ENCODE peak calls at places on chromosomes 2 and 18, in eight cellular contexts. D is left ventricle myocardium inferior, R is spleen, S is GM12865, U is fibroblast of the aortic adventitia, J is heart left ventricle, T is osteoblast, Q is neuronal stem cell. H is an unnamed sample.

GRCh38 chr18:3452750-3453539 is 3.0 kb downstream of the TGIF1 start:
- DNase-seq in D (no peak), R (no peak), S (no peak), U (peak; percentile 48), J (no peak), T (no peak), Q (no peak), H (peak; percentile 52)

GRCh38 chr2:202604699-202605098 is 30.1 kb upstream of the FAM117B start:
- DNase-seq in D (no peak), R (no peak), S (peak; percentile 36), U (no peak), J (no peak), T (no peak), Q (no peak), H (no peak)

GRCh38 chr2:11203480-11203879 is 48.2 kb downstream of the SLC66A3 start:
- DNase-seq in D (no peak), R (no peak), S (peak; percentile 8), U (peak; percentile 16), J (no peak), T (peak; percentile 84), Q (no peak), H (peak; percentile 78)

GRCh38 chr2:233711312-233712008 is 1.2 kb upstream of the UGT1A5 start:
- DNase-seq in D (peak; percentile 56), R (peak; percentile 89), S (peak; percentile 68), U (peak; percentile 87), J (peak; percentile 61), T (peak; percentile 92), Q (peak; percentile 69), H (peak; percentile 80)

GRCh38 chr18:2103299-2103698 is 468.0 kb downstream of the METTL4 start:
- DNase-seq in D (no peak), R (no peak), S (no peak), U (no peak), J (no peak), T (no peak), Q (no peak), H (no peak)

GRCh38 chr2:197229509-197230458 is 80.8 kb downstream of the ANKRD44 start:
- DNase-seq in D (no peak), R (no peak), S (no peak), U (peak; percentile 44), J (no peak), T (no peak), Q (no peak), H (peak; percentile 31)

GRCh38 chr2:40725950-40726349 is 274.1 kb upstream of the SLC8A1 start:
- DNase-seq in D (no peak), R (no peak), S (no peak), U (no peak), J (no peak), T (no peak), Q (no peak), H (no peak)

GRCh38 chr2:3309496-3310355 is 67.9 kb downstream of the EIPR1 start:
- DNase-seq in D (no peak), R (peak; percentile 62), S (no peak), U (no peak), J (no peak), T (peak; percentile 29), Q (no peak), H (no peak)

GRCh38 chr2:50433635-50434034 is 598.3 kb downstream of the NRXN1 start:
- DNase-seq in D (no peak), R (no peak), S (peak; percentile 5), U (no peak), J (no peak), T (no peak), Q (no peak), H (no peak)

GRCh38 chr2:27431395-27431794 is 3.0 kb downstream of the NRBP1 start:
- DNase-seq in D (no peak), R (no peak), S (no peak), U (peak; percentile 26), J (no peak), T (peak; percentile 82), Q (no peak), H (peak; percentile 16)

GRCh38 chr2:67255933-67256615 is 141.1 kb upstream of the ETAA1 start:
- DNase-seq in D (no peak), R (no peak), S (no peak), U (peak; percentile 34), J (no peak), T (no peak), Q (no peak), H (peak; percentile 49)

GRCh38 chr2:189254268-189254883 is 74.8 kb upstream of the COL5A2 start:
- DNase-seq in D (peak; percentile 18), R (no peak), S (no peak), U (peak; percentile 86), J (peak; percentile 10), T (peak; percentile 81), Q (no peak), H (peak; percentile 81)

GRCh38 chr18:48078448-48078847 is 148.0 kb upstream of the SMAD2 start:
- DNase-seq in D (no peak), R (no peak), S (no peak), U (no peak), J (no peak), T (no peak), Q (no peak), H (no peak)

GRCh38 chr2:138356178-138356577 is 145.4 kb upstream of the SPOPL start:
- DNase-seq in D (no peak), R (no peak), S (no peak), U (peak; percentile 82), J (no peak), T (no peak), Q (no peak), H (peak; percentile 74)

GRCh38 chr2:135701442-135701841 is 40.2 kb upstream of the UBXN4 start:
- DNase-seq in D (no peak), R (no peak), S (no peak), U (peak; percentile 49), J (no peak), T (peak; percentile 85), Q (no peak), H (peak; percentile 66)

GRCh38 chr2:149225446-149225845 is 104.9 kb upstream of the LYPD6 start:
- DNase-seq in D (no peak), R (no peak), S (no peak), U (no peak), J (no peak), T (no peak), Q (no peak), H (no peak)

GRCh38 chr2:223264541-223265171 is 212.7 kb downstream of the KCNE4 start:
- DNase-seq in D (no peak), R (no peak), S (peak; percentile 7), U (no peak), J (no peak), T (no peak), Q (no peak), H (no peak)

GRCh38 chr2:238663586-238663985 is 184.3 kb upstream of the TWIST2 start:
- DNase-seq in D (no peak), R (no peak), S (no peak), U (no peak), J (no peak), T (no peak), Q (no peak), H (no peak)

GRCh38 chr2:73931531-73932500 is 5.1 kb downstream of the DGUOK start:
- DNase-seq in D (no peak), R (no peak), S (no peak), U (no peak), J (no peak), T (no peak), Q (no peak), H (peak; percentile 70)

GRCh38 chr2:73927344-73927743 is 664 bp downstream of the DGUOK start:
- DNase-seq in D (no peak), R (no peak), S (no peak), U (peak; percentile 15), J (no peak), T (no peak), Q (no peak), H (peak; percentile 7)

GRCh38 chr2:73926493-73927327 is at the start of gene DGUOK:
- DNase-seq in D (peak; percentile 97), R (peak; percentile 99), S (peak; percentile 99), U (peak; percentile 100), J (peak; percentile 99), T (peak; percentile 95), Q (peak; percentile 95), H (peak; percentile 100)

GRCh38 chr2:73930386-73930785 is 3.7 kb downstream of the DGUOK start:
- DNase-seq in D (no peak), R (no peak), S (no peak), U (no peak), J (no peak), T (no peak), Q (no peak), H (peak; percentile 22)

DNA sequence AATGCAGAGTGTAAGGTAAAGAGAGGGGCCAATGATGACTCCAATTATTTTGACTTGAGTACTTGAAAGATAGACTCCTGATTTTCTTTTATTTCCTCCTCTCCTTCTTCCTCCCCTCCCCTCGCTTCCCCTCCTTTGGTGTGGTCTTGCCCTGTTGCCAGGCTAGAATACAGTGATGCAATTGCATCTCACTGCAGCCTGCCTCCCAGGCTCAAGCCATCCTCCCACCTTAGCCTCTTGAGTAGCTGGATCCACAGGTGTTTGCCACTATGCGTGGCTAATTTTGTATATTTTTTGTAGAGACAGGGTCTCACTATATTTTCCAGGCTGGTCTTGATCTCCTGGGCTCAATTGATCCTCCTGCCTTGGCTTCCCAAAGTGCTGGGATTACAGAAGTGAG is 2.3 kb downstream of the DGUOK start:
- DNase-seq in D (no peak), R (no peak), S (no peak), U (no peak), J (no peak), T (no peak), Q (no peak), H (no peak)
- H3K4me3 ChIP-seq in D (no peak overlapping the region), R (no peak overlapping the region), S (peak overlapping the region; percentile 9), U (no peak overlapping the region), J (no peak overlapping the region), T (no peak overlapping the region), Q (no peak overlapping the region), H (no peak overlapping the region)

GRCh38 chr2:100015849-100016248 is 126.5 kb downstream of the AFF3 start:
- DNase-seq in D (no peak), R (no peak), S (no peak), U (no peak), J (no peak), T (no peak), Q (no peak), H (no peak)
- H3K4me3 ChIP-seq in D (no peak overlapping the region), R (no peak overlapping the region), S (no peak overlapping the region), U (no peak overlapping the region), J (no peak overlapping the region), T (no peak overlapping the region), Q (peak overlapping the region; percentile 63), H (no peak overlapping the region)

DNA sequence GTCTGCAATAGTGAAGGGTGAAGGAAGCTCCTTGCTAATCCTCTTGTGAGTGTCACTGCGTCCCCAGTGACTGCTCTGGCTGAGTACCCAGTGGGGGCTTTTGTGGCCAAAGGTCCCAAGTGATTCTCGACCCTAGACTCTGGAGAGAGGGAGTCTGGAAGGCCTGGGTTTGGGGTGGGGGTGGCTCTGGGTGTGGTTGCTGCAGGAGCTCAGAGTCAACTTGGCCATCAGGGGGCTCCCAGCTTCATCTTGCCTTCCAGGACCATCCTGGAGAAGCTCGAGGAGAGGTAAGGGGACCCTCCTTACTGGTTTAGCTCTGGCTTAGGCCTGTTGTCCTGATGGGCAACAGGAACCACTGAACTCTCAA is 581 bp downstream of the PSD4 start:
- DNase-seq in D (no peak), R (peak; percentile 79), S (peak; percentile 44), U (no peak), J (no peak), T (no peak), Q (no peak), H (no peak)
- H3K4me3 ChIP-seq in D (peak overlapping the region; percentile 27), R (peak overlapping the region; percentile 58), S (peak overlapping the region; percentile 82), U (no peak overlapping the region), J (no peak overlapping the region), T (no peak overlapping the region), Q (no peak overlapping the region), H (no peak overlapping the region)

GRCh38 chr2:172095146-172095904 is 7.4 kb downstream of the DLX2 start:
- DNase-seq in D (peak; percentile 28), R (peak; percentile 88), S (peak; percentile 68), U (peak; percentile 91), J (no peak), T (peak; percentile 98), Q (peak; percentile 47), H (peak; percentile 86)
- H3K4me3 ChIP-seq in D (peak overlapping the region; percentile 62), R (peak overlapping the region; percentile 28), S (peak overlapping the region; percentile 69), U (peak overlapping the region; percentile 72), J (peak overlapping the region; percentile 28), T (peak overlapping the region; percentile 87), Q (peak overlapping the region; percentile 36), H (peak overlapping the region; percentile 52)

H was measured in cardiac fibroblast.